ENCODE peak calls at places on chromosomes 3 and 15, in four cellular contexts. P, B, R and O are unnamed samples.
A peak's percentile ranks its signal among the peaks of the same experiment; 100 is the strongest.

GRCh38 chr15:74400313-74400850 is 32.9 kb upstream of the CYP11A1 start:
- DNase-seq in P (no peak), B (no peak), R (no peak), O (no peak)

GRCh38 chr15:85404922-85405293 is 24.5 kb downstream of the AKAP13 start:
- DNase-seq in B (no peak), P (no peak), R (no peak), O (no peak)

GRCh38 chr3:23159929-23160328 is 43.2 kb upstream of the UBE2E2 start:
- DNase-seq in B (no peak), P (peak; percentile 64), R (no peak), O (no peak)

GRCh38 chr15:94259121-94259776 is 27.9 kb downstream of the MCTP2 start:
- DNase-seq in R (no peak), B (no peak), P (peak; percentile 28), O (no peak)

GRCh38 chr3:58308728-58309127 is 2.4 kb downstream of the HTD2 start:
- DNase-seq in R (no peak), P (no peak), B (no peak), O (no peak)

GRCh38 chr3:24137958-24138875 is 193.1 kb downstream of the NR1D2 start:
- DNase-seq in P (peak; percentile 17), B (no peak), R (peak; percentile 12), O (no peak)

GRCh38 chr15:74053941-74054529 is 28.3 kb downstream of the GOLGA6A start:
- DNase-seq in B (peak; percentile 64), P (peak; percentile 87), R (peak; percentile 80), O (peak; percentile 83)

GRCh38 chr3:14210843-14211594 is 32.4 kb downstream of the LSM3 start:
- DNase-seq in R (no peak), P (no peak), B (no peak), O (no peak)

GRCh38 chr15:79089331-79089889 is 1.2 kb downstream of the RASGRF1 start:
- DNase-seq in R (peak; percentile 44), B (no peak), P (no peak), O (no peak)

GRCh38 chr3:185847506-185847905 is 22.7 kb upstream of the IGF2BP2 start:
- DNase-seq in B (no peak), P (no peak), R (no peak), O (no peak)

GRCh38 chr3:33936921-33937210 is 138.4 kb downstream of the PDCD6IP start:
- DNase-seq in P (no peak), B (no peak), R (no peak), O (no peak)

GRCh38 chr3:11201246-11202024 is 47.1 kb downstream of the HRH1 start:
- DNase-seq in R (no peak), B (no peak), P (peak; percentile 46), O (peak; percentile 40)

GRCh38 chr15:84862214-84862975 is 22.1 kb upstream of the SLC28A1 start:
- DNase-seq in P (no peak), R (no peak), B (no peak), O (no peak)

GRCh38 chr3:108538083-108538482 is 27.7 kb upstream of the MYH15 start:
- DNase-seq in P (no peak), R (no peak), B (no peak), O (no peak)

GRCh38 chr15:44081223-44082013 is 113.7 kb downstream of the FRMD5 start:
- DNase-seq in B (no peak), R (no peak), P (no peak), O (no peak)

GRCh38 chr3:117281371-117281770 is 571.8 kb downstream of the TUSC7 start:
- DNase-seq in R (no peak), P (no peak), B (no peak), O (no peak)

GRCh38 chr15:97504031-97504430 is 456.5 kb upstream of the ARRDC4 start:
- DNase-seq in P (peak; percentile 81), R (no peak), B (no peak), O (peak; percentile 36)

GRCh38 chr3:106332884-106333283 is 464.1 kb upstream of the CBLB start:
- DNase-seq in P (no peak), R (no peak), B (no peak), O (peak; percentile 65)

GRCh38 chr3:16101295-16102186 is 72.9 kb upstream of the GALNT15 start:
- DNase-seq in B (peak; percentile 31), P (peak; percentile 84), R (no peak), O (peak; percentile 85)

GRCh38 chr3:11661827-11662226 is 18.1 kb upstream of the VGLL4 start:
- DNase-seq in R (no peak), P (peak; percentile 21), B (no peak), O (no peak)

GRCh38 chr3:107685383-107685782 is 162.6 kb downstream of the BBX start:
- DNase-seq in B (no peak), R (no peak), P (no peak), O (no peak)

GRCh38 chr3:31699309-31699953 is 166.7 kb downstream of the STT3B start:
- DNase-seq in P (no peak), B (peak; percentile 34), R (no peak), O (peak; percentile 4)

GRCh38 chr3:5766848-5767247 is 579.3 kb downstream of the EDEM1 start:
- DNase-seq in B (no peak), R (no peak), P (no peak), O (no peak)

GRCh38 chr3:172402090-172402489 is 46.2 kb downstream of the GHSR start:
- DNase-seq in B (no peak), P (no peak), R (no peak), O (no peak)

GRCh38 chr15:26051771-26052685 is 188.9 kb upstream of the ATP10A start:
- DNase-seq in B (no peak), P (no peak), R (no peak), O (no peak)

GRCh38 chr3:58009026-58009748 is 965 bp downstream of the FLNB start:
- DNase-seq in P (no peak), R (no peak), B (no peak), O (no peak)

GRCh38 chr15:66253643-66254363 is at the start of gene MEGF11:
- DNase-seq in P (peak; percentile 39), B (peak; percentile 67), R (peak; percentile 57), O (peak; percentile 37)

GRCh38 chr3:39180546-39181346 is 11.6 kb downstream of the XIRP1 start:
- DNase-seq in P (peak; percentile 78), B (peak; percentile 76), R (peak; percentile 97), O (peak; percentile 89)
- TF ChIP-seq CTCF in P (no peak), B (no peak), R (peak; percentile 28), O (no peak)

GRCh38 chr3:64651286-64651685 is 36.5 kb downstream of the ADAMTS9 start:
- DNase-seq in P (no peak), R (no peak), B (no peak), O (no peak)
- TF ChIP-seq CTCF in P (no peak), R (no peak), B (no peak), O (no peak)

DNA sequence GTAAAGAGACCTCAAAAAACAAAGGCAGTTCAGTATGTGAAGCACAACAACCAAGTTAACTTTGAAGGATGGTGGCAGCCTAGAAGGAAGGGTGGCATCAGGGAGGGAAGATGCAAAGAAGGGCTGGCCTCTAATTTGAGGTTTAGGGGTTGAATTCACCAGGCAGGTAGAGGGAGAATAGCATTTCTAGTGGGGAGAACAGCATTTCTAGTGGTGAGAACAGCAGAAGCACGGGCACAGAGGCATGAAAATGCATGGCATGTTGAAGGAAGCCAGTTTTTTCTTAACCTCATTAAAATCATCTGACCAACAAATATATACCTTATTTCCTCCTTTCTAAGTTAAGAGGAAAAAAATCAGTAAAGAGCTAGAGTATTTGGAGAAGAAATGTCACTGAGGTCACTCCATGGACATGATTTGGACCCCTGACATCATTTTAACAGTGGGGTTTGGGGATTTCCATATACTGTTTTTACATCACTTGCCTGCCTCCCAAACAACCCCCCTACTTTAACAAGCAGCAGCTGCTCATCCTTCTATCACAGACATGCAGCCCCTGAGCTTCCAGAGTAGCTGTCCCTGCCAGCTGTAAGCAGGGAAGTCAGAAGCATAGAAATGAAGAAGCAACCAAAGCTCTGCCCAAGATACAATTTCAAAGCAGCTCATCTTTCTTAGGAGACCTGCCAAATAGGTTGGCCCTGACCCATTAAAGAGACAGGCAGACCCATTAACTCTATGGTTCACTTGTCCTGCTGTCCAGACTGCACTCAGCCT is 2.4 kb upstream of the POPDC2 start:
- DNase-seq in B (no peak), P (no peak), R (no peak), O (no peak)
- TF ChIP-seq CTCF in B (no peak), P (no peak), R (peak; percentile 3), O (no peak)

GRCh38 chr3:150603090-150603887 is at the start of gene SELENOT:
- DNase-seq in R (peak; percentile 95), B (peak; percentile 94), P (peak; percentile 98), O (peak; percentile 98)
- TF ChIP-seq CTCF in R (peak; percentile 15), B (no peak), P (peak; percentile 17), O (peak; percentile 31)

DNA sequence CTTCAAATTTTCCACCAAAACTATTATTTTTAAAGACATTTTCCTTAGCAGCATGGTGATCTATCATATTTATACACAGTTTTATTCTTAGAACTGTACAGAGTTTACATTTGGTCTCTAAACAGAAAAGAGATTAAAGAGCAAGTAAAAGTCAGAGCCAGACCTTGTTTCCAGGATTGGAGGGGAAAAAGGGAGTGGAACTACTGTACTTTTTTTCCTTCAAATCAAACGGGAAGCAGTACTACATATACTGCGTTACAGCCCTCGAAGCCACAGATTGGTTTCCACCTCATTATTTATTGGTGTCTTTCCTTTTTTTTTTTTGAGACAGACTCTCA is 6.6 kb downstream of the TJP1 start:
- DNase-seq in P (no peak), R (no peak), B (no peak), O (no peak)
- TF ChIP-seq CTCF in P (no peak), R (no peak), B (no peak), O (no peak)